ENCODE peak calls at places on chromosomes 13 and 19, in eight cellular contexts. K is GM12878, H is upper lobe of left lung, J is HepG2, N is HCT116, B is Panc1, W is K562, F is GM23338. P is an unnamed sample.

GRCh38 chr19:40907968-40908735 is 26.1 kb upstream of the CYP2A7 start:
- ATAC-seq in K (peak), H (peak), J (no peak), N (peak), B (no peak), W (peak), F (peak), P (no peak)

GRCh38 chr19:18975011-18975410 is 34.0 kb upstream of the HOMER3 start:
- ATAC-seq in K (no peak), H (no peak), J (no peak), N (no peak), B (no peak), W (no peak), F (no peak), P (no peak)

GRCh38 chr13:74134777-74135305 is 637 bp upstream of the KLF12 start:
- ATAC-seq in K (peak), H (peak), J (peak), N (peak), B (peak), W (peak), F (peak), P (peak)

GRCh38 chr19:18991050-18991449 is 42.3 kb downstream of the SUGP2 start:
- ATAC-seq in K (no peak), H (no peak), J (no peak), N (no peak), B (no peak), W (no peak), F (no peak), P (no peak)

GRCh38 chr19:40808021-40808325 is 9.0 kb downstream of the EGLN2 start:
- ATAC-seq in K (no peak), H (no peak), J (no peak), N (no peak), B (no peak), W (no peak), F (no peak), P (no peak)

GRCh38 chr19:40236026-40236355 is 9.5 kb upstream of the CCNP start:
- ATAC-seq in K (no peak), H (no peak), J (no peak), N (no peak), B (no peak), W (no peak), F (no peak), P (no peak)

GRCh38 chr13:102870677-102871415 is 25.0 kb downstream of the ERCC5 start:
- ATAC-seq in K (peak), H (peak), J (peak), N (peak), B (peak), W (peak), F (peak), P (peak)

GRCh38 chr13:75173457-75174356 is 308.3 kb downstream of the TBC1D4 start:
- ATAC-seq in K (no peak), H (no peak), J (peak), N (no peak), B (no peak), W (no peak), F (no peak), P (no peak)

GRCh38 chr19:48997972-48998371 is 4.3 kb downstream of the RUVBL2 start:
- ATAC-seq in K (no peak), H (no peak), J (peak), N (peak), B (no peak), W (peak), F (peak), P (no peak)

GRCh38 chr19:46881092-46881491 is 20.3 kb downstream of the ARHGAP35 start:
- ATAC-seq in K (no peak), H (no peak), J (no peak), N (no peak), B (no peak), W (no peak), F (no peak), P (no peak)

GRCh38 chr19:48433337-48433736 is 12.4 kb upstream of the GRWD1 start:
- ATAC-seq in K (peak), H (no peak), J (no peak), N (no peak), B (no peak), W (no peak), F (peak), P (no peak)

GRCh38 chr19:6531163-6531955 is 533 bp downstream of the TNFSF9 start:
- ATAC-seq in K (no peak), H (no peak), J (peak), N (peak), B (peak), W (peak), F (no peak), P (no peak)

GRCh38 chr13:48400090-48400694 is 12.7 kb downstream of the LPAR6 start:
- ATAC-seq in K (no peak), H (no peak), J (peak), N (no peak), B (peak), W (no peak), F (no peak), P (no peak)

GRCh38 chr13:94607056-94607455 is 5.4 kb downstream of the GPR180 start:
- ATAC-seq in K (no peak), H (no peak), J (no peak), N (no peak), B (no peak), W (no peak), F (no peak), P (no peak)

GRCh38 chr19:14758816-14759215 is 19.5 kb downstream of the ADGRE2 start:
- ATAC-seq in K (no peak), H (no peak), J (no peak), N (no peak), B (no peak), W (no peak), F (peak), P (no peak)

GRCh38 chr13:40433577-40433976 is 232.9 kb downstream of the FOXO1 start:
- ATAC-seq in K (peak), H (no peak), J (no peak), N (no peak), B (no peak), W (no peak), F (no peak), P (no peak)

GRCh38 chr13:29125934-29126424 is 305.8 kb downstream of the MTUS2 start:
- ATAC-seq in K (peak), H (no peak), J (no peak), N (no peak), B (no peak), W (no peak), F (no peak), P (no peak)

GRCh38 chr19:49950956-49951526 is 9.9 kb downstream of the SIGLEC11 start:
- ATAC-seq in K (no peak), H (no peak), J (no peak), N (no peak), B (no peak), W (no peak), F (no peak), P (no peak)

GRCh38 chr13:51620165-51620983 is 36.1 kb downstream of the WDFY2 start:
- ATAC-seq in K (no peak), H (peak), J (peak), N (no peak), B (no peak), W (no peak), F (peak), P (peak)

GRCh38 chr13:51797664-51798488 is 6.1 kb downstream of the DHRS12 start:
- ATAC-seq in K (peak), H (no peak), J (peak), N (peak), B (peak), W (peak), F (peak), P (no peak)

GRCh38 chr13:54972838-54973237 is 1944.2 kb downstream of the OLFM4 start:
- ATAC-seq in K (no peak), H (no peak), J (no peak), N (no peak), B (no peak), W (no peak), F (no peak), P (no peak)

GRCh38 chr13:100389617-100390016 is 199.0 kb downstream of the GGACT start:
- ATAC-seq in K (no peak), H (no peak), J (no peak), N (no peak), B (no peak), W (no peak), F (no peak), P (no peak)

GRCh38 chr13:75648446-75648845 is 12.3 kb downstream of the LMO7 start:
- ATAC-seq in K (no peak), H (no peak), J (no peak), N (no peak), B (no peak), W (no peak), F (no peak), P (no peak)

GRCh38 chr19:10726268-10726667 is 8.4 kb downstream of the DNM2 start:
- ATAC-seq in K (no peak), H (no peak), J (no peak), N (no peak), B (no peak), W (no peak), F (no peak), P (no peak)

GRCh38 chr19:3357362-3357730 is 9.0 kb upstream of the NFIC start:
- ATAC-seq in K (peak), H (no peak), J (no peak), N (no peak), B (no peak), W (no peak), F (no peak), P (no peak)

GRCh38 chr19:16576690-16577530 is 4.7 kb upstream of the SLC35E1 start:
- ATAC-seq in K (no peak), H (no peak), J (no peak), N (no peak), B (no peak), W (no peak), F (no peak), P (no peak)

GRCh38 chr19:52270266-52270885 is 989 bp downstream of the ZNF766 start:
- ATAC-seq in K (peak), H (no peak), J (peak), N (no peak), B (no peak), W (no peak), F (peak), P (no peak)

GRCh38 chr13:99218545-99218944 is 17.9 kb downstream of the UBAC2 start:
- ATAC-seq in K (no peak), H (no peak), J (no peak), N (no peak), B (no peak), W (peak), F (no peak), P (no peak)

GRCh38 chr13:34421849-34422475 is 520.1 kb upstream of the NBEA start:
- ATAC-seq in K (no peak), H (no peak), J (no peak), N (no peak), B (no peak), W (no peak), F (no peak), P (peak)

GRCh38 chr19:16892868-16893685 is 4.3 kb downstream of the F2RL3 start:
- ATAC-seq in K (peak), H (no peak), J (no peak), N (no peak), B (no peak), W (no peak), F (no peak), P (no peak)

GRCh38 chr19:33953023-33953422 is 156.4 kb downstream of the KCTD15 start:
- ATAC-seq in K (peak), H (no peak), J (no peak), N (no peak), B (no peak), W (no peak), F (no peak), P (no peak)

GRCh38 chr19:49107625-49108459 is 6.3 kb upstream of the LIN7B start:
- ATAC-seq in K (no peak), H (no peak), J (no peak), N (no peak), B (no peak), W (no peak), F (no peak), P (no peak)

GRCh38 chr13:31898383-31899071 is 133.0 kb upstream of the FRY start:
- ATAC-seq in K (peak), H (peak), J (peak), N (no peak), B (no peak), W (no peak), F (peak), P (no peak)

GRCh38 chr13:20431080-20431479 is 94.6 kb downstream of the CRYL1 start:
- ATAC-seq in K (no peak), H (no peak), J (no peak), N (no peak), B (no peak), W (no peak), F (no peak), P (no peak)

GRCh38 chr19:9862897-9863296 is 27.8 kb downstream of the PIN1 start:
- ATAC-seq in K (no peak), H (no peak), J (no peak), N (no peak), B (no peak), W (no peak), F (no peak), P (no peak)

GRCh38 chr19:1905071-1905862 is at the start of the genes ADAT3 and SCAMP4:
- ATAC-seq in K (peak), H (peak), J (peak), N (peak), B (peak), W (peak), F (peak), P (peak)

GRCh38 chr13:39047560-39047959 is 9.3 kb downstream of the NHLRC3 start:
- ATAC-seq in K (peak), H (no peak), J (peak), N (peak), B (no peak), W (peak), F (peak), P (no peak)

GRCh38 chr19:30446844-30447243 is 74.7 kb downstream of the ZNF536 start:
- ATAC-seq in K (no peak), H (no peak), J (no peak), N (no peak), B (no peak), W (no peak), F (no peak), P (no peak)

GRCh38 chr19:13417054-13417453 is 89.2 kb downstream of the CACNA1A start:
- ATAC-seq in K (peak), H (no peak), J (no peak), N (no peak), B (no peak), W (no peak), F (no peak), P (no peak)

GRCh38 chr19:13425151-13425550 is 81.1 kb downstream of the CACNA1A start:
- ATAC-seq in K (no peak), H (no peak), J (no peak), N (no peak), B (no peak), W (no peak), F (no peak), P (no peak)

GRCh38 chr19:13420780-13421179 is 85.5 kb downstream of the CACNA1A start:
- ATAC-seq in K (no peak), H (no peak), J (no peak), N (no peak), B (no peak), W (peak), F (no peak), P (no peak)
- H3K4me3 ChIP-seq in K (no peak), H (no peak), J (no peak), N (no peak), B (no peak), W (no peak), F (no peak), P (no peak)

DNA sequence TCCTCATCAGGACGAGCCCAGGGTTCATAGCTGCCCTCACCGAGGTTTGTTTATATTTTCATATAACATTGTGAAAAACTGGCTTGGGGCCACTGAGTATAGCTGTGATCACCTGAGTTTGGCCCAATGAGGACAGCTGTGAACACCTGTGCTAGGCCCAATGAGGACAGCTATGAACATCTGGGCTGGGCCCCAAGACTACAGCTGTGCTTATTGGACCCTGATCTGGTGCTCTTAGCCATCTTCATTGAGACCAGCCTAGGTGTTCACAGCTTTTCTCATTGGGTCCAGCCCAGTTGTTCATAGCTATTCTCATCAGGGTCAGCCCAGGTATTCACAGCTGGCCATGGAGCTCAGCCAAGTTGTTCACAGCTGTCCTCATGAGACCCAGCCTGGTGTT is 1167.3 kb downstream of the UQCRFS1 start:
- ATAC-seq in K (no peak), H (no peak), J (no peak), N (no peak), B (no peak), W (no peak), F (no peak), P (no peak)
- TF ChIP-seq POLR2AphosphoS5 in K (no peak), H (no peak), J (no peak), N (no peak), B (no peak), W (no peak), F (no peak), P (no peak)

DNA sequence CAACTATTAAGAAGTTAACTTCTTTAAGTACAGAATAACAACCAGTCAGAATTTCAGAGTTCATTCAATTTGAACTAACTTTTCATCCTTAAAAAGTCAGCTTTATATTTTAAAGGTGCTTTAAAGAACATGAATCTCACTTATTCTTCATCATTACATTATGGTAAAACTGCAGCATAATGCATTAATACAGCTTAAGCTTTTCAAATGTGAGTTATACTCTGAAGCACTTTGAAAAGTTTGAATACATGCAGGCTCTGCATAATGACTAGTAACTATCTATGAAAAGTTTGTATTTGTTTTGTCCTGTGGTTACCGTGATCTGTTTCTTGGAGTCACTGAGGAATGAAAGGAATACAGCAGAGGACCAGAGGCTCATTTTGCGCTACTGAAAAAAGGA is 4.0 kb downstream of the PCDH17 start:
- ATAC-seq in K (no peak), H (no peak), J (no peak), N (no peak), B (no peak), W (no peak), F (no peak), P (no peak)
- H3K4me3 ChIP-seq in K (no peak), H (no peak), J (no peak), N (no peak), B (no peak), W (no peak), F (no peak), P (peak)

DNA sequence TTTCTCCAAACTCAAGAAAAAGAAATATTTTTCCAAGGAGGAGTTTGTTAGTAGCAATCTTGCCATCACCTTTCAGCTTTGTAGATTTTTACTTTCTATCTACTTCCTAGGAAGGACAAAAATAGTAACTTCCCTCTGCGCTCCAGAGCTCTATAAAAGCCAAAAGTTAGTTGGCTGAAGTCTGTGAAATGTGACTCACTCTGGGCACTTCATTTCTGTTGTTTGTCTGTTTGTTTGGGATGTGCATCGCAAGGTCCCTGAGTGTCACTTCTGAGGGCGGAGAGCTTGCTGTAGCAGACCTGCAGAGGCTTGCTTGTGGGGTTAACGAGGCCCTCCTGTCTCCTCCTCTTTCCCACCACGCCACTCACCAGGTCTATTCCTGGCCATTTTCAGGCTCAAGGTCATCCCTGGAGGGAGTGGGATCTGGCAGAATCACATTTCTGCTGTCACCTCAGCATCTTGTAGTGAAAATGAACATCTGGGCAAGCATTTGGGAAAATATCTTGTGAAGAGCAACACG is 307.6 kb downstream of the GPC6 start:
- ATAC-seq in K (no peak), H (no peak), J (no peak), N (no peak), B (no peak), W (no peak), F (no peak), P (no peak)
- TF ChIP-seq POLR2AphosphoS5 in K (no peak), H (no peak), J (no peak), N (no peak), B (no peak), W (no peak), F (no peak), P (no peak)

GRCh38 chr13:113121928-113122420 is 625 bp upstream of the F10 start:
- ATAC-seq in K (no peak), H (no peak), J (peak), N (no peak), B (no peak), W (no peak), F (no peak), P (peak)

GRCh38 chr13:113119822-113120189 is 2.8 kb upstream of the F10 start:
- ATAC-seq in K (no peak), H (no peak), J (no peak), N (no peak), B (no peak), W (no peak), F (no peak), P (no peak)

GRCh38 chr13:113122571-113123225 is at the start of gene F10:
- ATAC-seq in K (no peak), H (peak), J (peak), N (peak), B (peak), W (peak), F (peak), P (peak)

GRCh38 chr13:113120300-113121182 is 2.1 kb upstream of the F10 start:
- ATAC-seq in K (no peak), H (no peak), J (no peak), N (no peak), B (no peak), W (no peak), F (no peak), P (no peak)

DNA sequence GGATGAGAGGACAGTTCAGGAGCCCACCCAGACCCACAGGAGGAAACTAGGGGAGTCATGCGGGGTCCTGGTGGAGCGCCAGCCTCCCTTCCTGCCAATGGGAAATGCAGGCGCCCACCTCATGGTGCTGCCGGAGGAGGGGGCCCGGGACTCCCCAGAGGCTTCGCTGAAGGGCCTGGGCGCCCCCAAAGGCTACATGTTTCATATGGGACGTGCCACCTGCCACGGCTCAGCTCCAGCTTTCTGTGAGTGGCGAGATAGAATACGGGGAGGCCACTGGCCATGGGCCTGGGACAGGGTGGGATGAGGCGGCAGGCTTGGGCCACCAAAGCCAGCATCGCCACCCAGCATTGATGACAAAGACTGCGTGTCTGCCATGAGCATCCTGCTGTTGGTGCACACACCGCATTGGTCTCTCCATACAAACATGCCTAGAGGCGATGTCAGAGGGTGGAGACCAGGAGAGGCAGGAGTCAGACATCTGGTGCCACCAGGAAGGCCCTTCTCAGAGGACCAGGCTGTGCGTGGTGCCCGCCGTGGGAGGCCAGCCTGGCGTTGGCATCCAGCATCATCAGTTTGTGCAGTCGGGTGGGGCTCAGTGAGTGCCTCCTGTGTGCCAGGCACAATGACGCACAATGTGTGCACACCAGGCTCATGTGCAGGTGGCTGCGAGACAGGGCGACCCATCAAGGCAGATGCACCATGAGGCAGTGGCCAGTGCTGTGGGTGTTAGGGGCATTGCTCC is 1.2 kb upstream of the F10 start:
- ATAC-seq in K (no peak), H (no peak), J (no peak), N (no peak), B (no peak), W (no peak), F (no peak), P (no peak)
- H3K4me3 ChIP-seq in K (no peak), H (no peak), J (no peak), N (no peak), B (no peak), W (no peak), F (no peak), P (no peak)

GRCh38 chr13:30681489-30682242 is 53.7 kb upstream of the ALOX5AP start:
- ATAC-seq in K (no peak), H (peak), J (no peak), N (no peak), B (peak), W (no peak), F (no peak), P (peak)
- TF ChIP-seq POLR2AphosphoS5 in K (no peak), H (peak), J (no peak), N (no peak), B (no peak), W (no peak), F (no peak), P (peak)